ENCODE peak calls at places on chromosomes 5 and 9, in four cellular contexts. O is Calu3, P is aorta, R is heart right ventricle. K is an unnamed sample.

GRCh38 chr5:41182666-41183065 is 30.7 kb downstream of the C6 start:
- DNase-seq in O (peak; percentile 15), P (no peak), R (no peak), K (no peak)

GRCh38 chr5:81486711-81487110 is 92.8 kb upstream of the ACOT12 start:
- DNase-seq in P (no peak), R (no peak), O (no peak), K (no peak)

GRCh38 chr5:132016721-132017250 is 5.3 kb upstream of the ACSL6 start:
- DNase-seq in O (no peak), R (no peak), P (no peak), K (no peak)

GRCh38 chr9:91949293-91949945 is 609 bp downstream of the ROR2 start:
- DNase-seq in O (no peak), R (no peak), P (no peak), K (no peak)

GRCh38 chr9:14296462-14296861 is 17.5 kb downstream of the NFIB start:
- DNase-seq in R (peak; percentile 42), P (peak; percentile 79), O (peak; percentile 69), K (no peak)

GRCh38 chr9:93094294-93095204 is 1.5 kb upstream of the CARD19 start:
- DNase-seq in O (no peak), P (peak; percentile 79), R (peak; percentile 70), K (peak; percentile 81)

GRCh38 chr9:127873886-127874285 is 3.6 kb downstream of the AK1 start:
- DNase-seq in R (peak; percentile 77), O (no peak), P (peak; percentile 96), K (peak; percentile 86)

GRCh38 chr5:73945505-73945904 is 319.5 kb downstream of the ARHGEF28 start:
- DNase-seq in O (peak; percentile 42), R (no peak), P (no peak), K (no peak)

GRCh38 chr9:90825586-90825985 is 24.0 kb downstream of the SYK start:
- DNase-seq in O (no peak), R (no peak), P (no peak), K (no peak)

GRCh38 chr9:70073756-70074155 is 30.1 kb downstream of the MAMDC2 start:
- DNase-seq in O (no peak), R (no peak), P (no peak), K (no peak)

GRCh38 chr5:141355641-141356040 is 820 bp downstream of the PCDHGA4 start:
- DNase-seq in R (no peak), O (no peak), P (peak; percentile 46), K (no peak)

GRCh38 chr9:100440071-100440470 is 13.1 kb downstream of the MSANTD3 start:
- DNase-seq in R (no peak), O (no peak), P (no peak), K (no peak)

GRCh38 chr9:68704804-68705635 is at the start of gene PIP5K1B:
- DNase-seq in O (peak; percentile 76), R (peak; percentile 66), P (peak; percentile 87), K (peak; percentile 97)

GRCh38 chr9:16510506-16510905 is 360.0 kb downstream of the BNC2 start:
- DNase-seq in O (no peak), R (no peak), P (no peak), K (no peak)

GRCh38 chr5:126970517-126971017 is 59.8 kb downstream of the MARCHF3 start:
- DNase-seq in O (no peak), P (no peak), R (peak; percentile 56), K (no peak)

GRCh38 chr5:138654281-138654867 is 79.2 kb upstream of the HSPA9 start:
- DNase-seq in R (no peak), P (no peak), O (peak; percentile 42), K (no peak)

K was measured in left lung.